ENCODE peak calls at places on chromosome X, in seven cellular contexts. W is mammary epithelial cell; K is BE2C; N is coronary artery; Z is foreskin fibroblast; B is adrenal gland; J is CD4-positive, alpha-beta T cell. A is an unnamed sample.

GRCh38 chrX:71251456-71251973 is 2.4 kb downstream of the ZMYM3 start:
- DNase-seq in W (no peak), K (no peak), N (no peak), Z (peak; percentile 32), B (no peak), J (no peak), A (no peak)

GRCh38 chrX:16136080-16136479 is 12.7 kb downstream of the GRPR start:
- DNase-seq in W (no peak), K (no peak), N (no peak), Z (peak; percentile 17), B (no peak), J (no peak), A (no peak)

GRCh38 chrX:10519278-10519677 is 101.1 kb downstream of the MID1 start:
- DNase-seq in W (peak; percentile 29), K (no peak), N (no peak), Z (no peak), B (no peak), J (no peak), A (no peak)

GRCh38 chrX:134236690-134237362 is at the start of gene CCDC160:
- DNase-seq in W (no peak), K (peak; percentile 65), N (no peak), Z (peak; percentile 50), B (peak; percentile 56), J (no peak), A (peak; percentile 73)

GRCh38 chrX:9785252-9785943 is 831 bp upstream of the SHROOM2 start:
- DNase-seq in W (no peak), K (no peak), N (no peak), Z (no peak), B (no peak), J (no peak), A (no peak)

GRCh38 chrX:459611-460010 is 72.9 kb upstream of the PPP2R3B start:
- DNase-seq in W (no peak), K (no peak), N (no peak), Z (no peak), B (no peak), J (no peak), A (no peak)

GRCh38 chrX:65932173-65933084 is 107.5 kb downstream of the VSIG4 start:
- DNase-seq in W (peak; percentile 93), K (no peak), N (no peak), Z (no peak), B (no peak), J (no peak), A (peak; percentile 9)

GRCh38 chrX:153585827-153586226 is 13.1 kb downstream of the CCNQ start:
- DNase-seq in W (no peak), K (no peak), N (no peak), Z (no peak), B (no peak), J (no peak), A (no peak)

GRCh38 chrX:155068165-155068564 is 2.8 kb downstream of the CMC4 start:
- DNase-seq in W (peak; percentile 65), K (no peak), N (no peak), Z (peak; percentile 82), B (peak; percentile 34), J (no peak), A (no peak)

GRCh38 chrX:121322159-121322558 is 274.7 kb downstream of the GLUD2 start:
- DNase-seq in W (no peak), K (no peak), N (no peak), Z (peak; percentile 30), B (no peak), J (no peak), A (no peak)
- TF ChIP-seq CTCF in W (peak; percentile 40), K (no peak), N (no peak), Z (peak; percentile 9), B (peak; percentile 23), J (no peak), A (no peak)

GRCh38 chrX:88560673-88561330 is 186.2 kb upstream of the CPXCR1 start:
- DNase-seq in W (no peak), K (no peak), N (no peak), Z (no peak), B (no peak), J (no peak), A (no peak)

GRCh38 chrX:88558421-88558820 is 188.6 kb upstream of the CPXCR1 start:
- DNase-seq in W (no peak), K (no peak), N (no peak), Z (no peak), B (no peak), J (no peak), A (no peak)
- TF ChIP-seq CTCF in W (no peak), K (no peak), N (no peak), Z (no peak), B (no peak), J (no peak), A (no peak)

GRCh38 chrX:51641421-51642021 is 22.8 kb upstream of the CENPVL3 start:
- DNase-seq in W (peak; percentile 19), K (peak; percentile 28), N (no peak), Z (peak; percentile 69), B (peak; percentile 29), J (no peak), A (peak; percentile 13)
- TF ChIP-seq CTCF in W (peak; percentile 49), K (peak; percentile 62), N (no peak), Z (peak; percentile 29), B (peak; percentile 46), J (peak; percentile 34), A (peak; percentile 68)

GRCh38 chrX:122091571-122091970 is 1044.2 kb downstream of the GLUD2 start:
- DNase-seq in W (peak; percentile 62), K (no peak), N (no peak), Z (no peak), B (no peak), J (no peak), A (no peak)

GRCh38 chrX:122087353-122087752 is 1039.9 kb downstream of the GLUD2 start:
- DNase-seq in W (no peak), K (no peak), N (no peak), Z (peak; percentile 37), B (no peak), J (no peak), A (no peak)

GRCh38 chrX:122094611-122095010 is 1047.2 kb downstream of the GLUD2 start:
- DNase-seq in W (peak; percentile 93), K (no peak), N (no peak), Z (peak; percentile 71), B (no peak), J (no peak), A (no peak)

DNA sequence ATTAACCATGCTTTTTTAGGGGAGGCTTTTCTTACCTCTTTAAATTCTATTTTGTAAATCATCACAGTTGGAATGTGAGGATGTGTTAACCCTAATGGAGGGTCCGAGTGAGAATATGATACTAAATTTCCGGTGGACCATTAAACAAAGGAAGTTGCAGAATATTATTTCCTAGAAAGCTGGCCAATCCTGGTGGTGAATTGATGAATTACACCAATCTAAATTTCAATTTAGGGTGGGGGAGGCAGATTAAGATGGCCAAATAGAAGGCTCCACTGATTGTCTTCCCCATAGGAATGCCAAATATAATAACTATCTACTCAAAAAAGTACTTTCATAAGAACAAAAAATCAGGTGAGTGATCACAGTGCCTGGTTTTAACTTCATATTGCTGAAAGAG is 1045.6 kb downstream of the GLUD2 start:
- DNase-seq in W (no peak), K (no peak), N (no peak), Z (no peak), B (no peak), J (no peak), A (no peak)
- TF ChIP-seq CTCF in W (no peak), K (no peak), N (no peak), Z (no peak), B (no peak), J (no peak), A (peak; percentile 42)

GRCh38 chrX:103017542-103017941 is 46.4 kb downstream of the BEX1 start:
- DNase-seq in W (no peak), K (no peak), N (no peak), Z (peak; percentile 6), B (no peak), J (no peak), A (no peak)
- TF ChIP-seq CTCF in W (peak; percentile 9), K (peak; percentile 20), N (no peak), Z (peak; percentile 10), B (no peak), J (no peak), A (no peak)

GRCh38 chrX:109714340-109714958 is 18.6 kb downstream of the ACSL4 start:
- DNase-seq in W (peak; percentile 75), K (no peak), N (no peak), Z (peak; percentile 78), B (no peak), J (no peak), A (no peak)
- TF ChIP-seq CTCF in W (no peak), K (no peak), N (no peak), Z (no peak), B (no peak), J (no peak), A (no peak)

GRCh38 chrX:129781134-129782014 is 1.6 kb downstream of the SASH3 start:
- DNase-seq in W (no peak), K (no peak), N (no peak), Z (no peak), B (peak; percentile 44), J (peak; percentile 54), A (no peak)
- TF ChIP-seq CTCF in W (no peak), K (no peak), N (no peak), Z (no peak), B (no peak), J (no peak), A (no peak)

GRCh38 chrX:44043496-44043895 is 70.3 kb upstream of the NDP start:
- DNase-seq in W (peak; percentile 46), K (no peak), N (no peak), Z (no peak), B (no peak), J (no peak), A (no peak)
- TF ChIP-seq CTCF in W (no peak), K (no peak), N (no peak), Z (no peak), B (no peak), J (no peak), A (no peak)

GRCh38 chrX:52265713-52266112 is 81.0 kb downstream of the MAGED4 start:
- DNase-seq in W (no peak), K (no peak), N (no peak), Z (no peak), B (no peak), J (no peak), A (no peak)

GRCh38 chrX:52261125-52261462 is 76.4 kb downstream of the MAGED4 start:
- DNase-seq in W (no peak), K (no peak), N (no peak), Z (no peak), B (no peak), J (no peak), A (no peak)

GRCh38 chrX:52262195-52262546 is 77.5 kb downstream of the MAGED4 start:
- DNase-seq in W (peak; percentile 0), K (no peak), N (no peak), Z (no peak), B (no peak), J (peak; percentile 2), A (no peak)

GRCh38 chrX:52261463-52262194 is 76.9 kb downstream of the MAGED4 start:
- DNase-seq in W (peak; percentile 80), K (peak; percentile 88), N (peak; percentile 96), Z (peak; percentile 91), B (peak; percentile 98), J (peak; percentile 79), A (peak; percentile 75)

GRCh38 chrX:52263417-52263816 is 78.7 kb downstream of the MAGED4 start:
- DNase-seq in W (no peak), K (no peak), N (no peak), Z (no peak), B (no peak), J (no peak), A (no peak)
- TF ChIP-seq CTCF in W (no peak), K (no peak), N (no peak), Z (no peak), B (no peak), J (no peak), A (no peak)

A was measured in neural crest cell.